ENCODE peak calls at places on chromosomes 12 and 14, in four cellular contexts. K is cardiac muscle cell, A is D341Med, F is RCC 7860. V is an unnamed sample.

GRCh38 chr14:78713716-78714115 is 543.5 kb downstream of the NRXN3 start:
- DNase-seq in K (no peak), A (no peak), F (no peak), V (no peak)

GRCh38 chr12:132077322-132078100 is 66.6 kb downstream of the DDX51 start:
- DNase-seq in K (no peak), A (no peak), F (no peak), V (no peak)

GRCh38 chr14:28751467-28752058 is 15.0 kb upstream of the FOXG1 start:
- DNase-seq in K (peak), A (peak), F (peak), V (no peak)

GRCh38 chr14:77805703-77806102 is 5.8 kb downstream of the ADCK1 start:
- DNase-seq in K (no peak), A (no peak), F (no peak), V (no peak)

GRCh38 chr14:25909361-25909760 is 688.5 kb downstream of the NOVA1 start:
- DNase-seq in K (no peak), A (no peak), F (no peak), V (no peak)

GRCh38 chr12:53219956-53220856 is 11.8 kb downstream of the RARG start:
- DNase-seq in K (peak), A (no peak), F (peak), V (peak)

GRCh38 chr12:122031342-122032216 is 9.9 kb downstream of the BCL7A start:
- DNase-seq in K (peak), A (peak), F (no peak), V (no peak)

GRCh38 chr14:104870368-104871144 is 5.5 kb downstream of the CEP170B start:
- DNase-seq in K (peak), A (peak), F (no peak), V (peak)

GRCh38 chr12:132446535-132447326 is 43.2 kb upstream of the FBRSL1 start:
- DNase-seq in K (no peak), A (no peak), F (no peak), V (no peak)

GRCh38 chr14:103329421-103330347 is 4.4 kb upstream of the EIF5 start:
- DNase-seq in K (no peak), A (no peak), F (no peak), V (no peak)

GRCh38 chr14:26281280-26281998 is 316.4 kb downstream of the NOVA1 start:
- DNase-seq in K (peak), A (no peak), F (peak), V (no peak)

GRCh38 chr12:40058721-40059190 is 47.1 kb downstream of the SLC2A13 start:
- DNase-seq in K (no peak), A (no peak), F (no peak), V (no peak)

GRCh38 chr12:60176891-60177290 is 581.1 kb downstream of the SLC16A7 start:
- DNase-seq in K (no peak), A (no peak), F (no peak), V (no peak)

GRCh38 chr14:68599896-68600620 is 192.8 kb downstream of the ZFP36L1 start:
- DNase-seq in K (no peak), A (no peak), F (no peak), V (no peak)

GRCh38 chr14:105212541-105213305 is 31.6 kb upstream of the NUDT14 start:
- DNase-seq in K (no peak), A (no peak), F (no peak), V (no peak)

V was measured in posterior vena cava.